ENCODE peak calls at places on chromosomes 16 and 17, in four cellular contexts. B is A549, V is left ventricle myocardium inferior, Q is heart left ventricle. A is an unnamed sample.

GRCh38 chr17:27808629-27809028 is 8.3 kb upstream of the NOS2 start:
- DNase-seq in B (no peak), V (no peak), Q (no peak), A (no peak)

GRCh38 chr17:27620721-27621120 is 10.3 kb upstream of the LGALS9 start:
- DNase-seq in B (no peak), V (no peak), Q (no peak), A (no peak)

GRCh38 chr17:45127583-45128300 is 4.6 kb downstream of the PLCD3 start:
- DNase-seq in B (no peak), V (peak; percentile 70), Q (peak; percentile 84), A (no peak)

GRCh38 chr17:79028496-79029326 is 4.7 kb downstream of the C1QTNF1 start:
- DNase-seq in B (no peak), V (no peak), Q (peak; percentile 49), A (no peak)

GRCh38 chr16:84024854-84025253 is 17.7 kb downstream of the SLC38A8 start:
- DNase-seq in B (no peak), V (no peak), Q (no peak), A (no peak)

GRCh38 chr16:4382795-4383357 is 11.2 kb downstream of the VASN start:
- DNase-seq in B (no peak), V (no peak), Q (peak; percentile 46), A (no peak)

GRCh38 chr16:49557070-49557446 is 183.5 kb downstream of the C16orf78 start:
- DNase-seq in B (no peak), V (no peak), Q (no peak), A (peak; percentile 19)

GRCh38 chr17:2372681-2373080 is 28.2 kb downstream of the MNT start:
- DNase-seq in B (no peak), V (no peak), Q (peak; percentile 60), A (no peak)

GRCh38 chr17:16036261-16036660 is 36.6 kb downstream of the TTC19 start:
- DNase-seq in B (no peak), V (no peak), Q (no peak), A (no peak)

GRCh38 chr16:76946879-76947278 is 244.1 kb upstream of the MON1B start:
- DNase-seq in B (peak; percentile 84), V (no peak), Q (no peak), A (no peak)

GRCh38 chr17:77506371-77506991 is 365.7 kb downstream of the SEC14L1 start:
- DNase-seq in B (no peak), V (no peak), Q (no peak), A (no peak)

GRCh38 chr17:68599873-68600122 is 1.4 kb downstream of the FAM20A start:
- DNase-seq in B (no peak), V (peak; percentile 19), Q (no peak), A (no peak)

GRCh38 chr16:9597967-9598730 is 506.7 kb downstream of the HAPSTR1 start:
- DNase-seq in B (no peak), V (no peak), Q (no peak), A (no peak)

GRCh38 chr16:21302454-21302853 is 24.4 kb upstream of the CRYM start:
- DNase-seq in B (no peak), V (no peak), Q (no peak), A (no peak)

GRCh38 chr17:68378202-68379149 is 78.8 kb downstream of the WIPI1 start:
- DNase-seq in B (peak; percentile 63), V (peak; percentile 95), Q (peak; percentile 93), A (peak; percentile 64)

GRCh38 chr17:80732268-80732667 is 187.6 kb downstream of the RPTOR start:
- DNase-seq in B (no peak), V (no peak), Q (no peak), A (no peak)

GRCh38 chr16:87707097-87707496 is 58.7 kb downstream of the KLHDC4 start:
- DNase-seq in B (no peak), V (no peak), Q (no peak), A (no peak)

GRCh38 chr17:2595736-2596135 is 2.3 kb downstream of the PAFAH1B1 start:
- DNase-seq in B (no peak), V (no peak), Q (no peak), A (no peak)

GRCh38 chr16:55256412-55257016 is 67.5 kb upstream of the IRX6 start:
- DNase-seq in B (no peak), V (no peak), Q (no peak), A (no peak)

GRCh38 chr16:19001788-19002187 is 18.1 kb downstream of the TMC7 start:
- DNase-seq in B (no peak), V (no peak), Q (no peak), A (no peak)

GRCh38 chr17:51085150-51085805 is 35.4 kb downstream of the SPAG9 start:
- DNase-seq in B (no peak), V (no peak), Q (no peak), A (no peak)

GRCh38 chr17:57004944-57005579 is 27.1 kb downstream of the SCPEP1 start:
- DNase-seq in B (peak; percentile 31), V (no peak), Q (no peak), A (peak; percentile 29)

GRCh38 chr17:55348749-55349354 is 72.8 kb downstream of the MMD start:
- DNase-seq in B (peak; percentile 40), V (no peak), Q (no peak), A (peak; percentile 59)

GRCh38 chr16:49855280-49855821 is 561 bp downstream of the ZNF423 start:
- DNase-seq in B (peak; percentile 31), V (peak; percentile 90), Q (peak; percentile 93), A (peak; percentile 86)

GRCh38 chr16:56944954-56945839 is 13.3 kb downstream of the HERPUD1 start:
- DNase-seq in B (no peak), V (no peak), Q (no peak), A (no peak)

GRCh38 chr16:56943761-56944375 is 11.9 kb downstream of the HERPUD1 start:
- DNase-seq in B (no peak), V (no peak), Q (no peak), A (no peak)

GRCh38 chr16:56946767-56947603 is 14.8 kb upstream of the CETP start:
- DNase-seq in B (no peak), V (no peak), Q (no peak), A (no peak)

GRCh38 chr16:56947604-56947995 is 14.2 kb upstream of the CETP start:
- DNase-seq in B (no peak), V (no peak), Q (no peak), A (no peak)

GRCh38 chr16:56945847-56946527 is 14.0 kb downstream of the HERPUD1 start:
- DNase-seq in B (no peak), V (no peak), Q (no peak), A (no peak)
- H3K4me3 ChIP-seq in B (no peak overlapping the region), V (no peak overlapping the region), Q (no peak overlapping the region), A (no peak overlapping the region)

GRCh38 chr16:73051216-73051615 is 3.3 kb upstream of the ZFHX3 start:
- DNase-seq in B (no peak), V (no peak), Q (no peak), A (no peak)
- H3K27ac ChIP-seq in B (peak overlapping the region; percentile 99), V (peak overlapping the region; percentile 97), Q (no peak overlapping the region), A (peak overlapping the region; percentile 99)

DNA sequence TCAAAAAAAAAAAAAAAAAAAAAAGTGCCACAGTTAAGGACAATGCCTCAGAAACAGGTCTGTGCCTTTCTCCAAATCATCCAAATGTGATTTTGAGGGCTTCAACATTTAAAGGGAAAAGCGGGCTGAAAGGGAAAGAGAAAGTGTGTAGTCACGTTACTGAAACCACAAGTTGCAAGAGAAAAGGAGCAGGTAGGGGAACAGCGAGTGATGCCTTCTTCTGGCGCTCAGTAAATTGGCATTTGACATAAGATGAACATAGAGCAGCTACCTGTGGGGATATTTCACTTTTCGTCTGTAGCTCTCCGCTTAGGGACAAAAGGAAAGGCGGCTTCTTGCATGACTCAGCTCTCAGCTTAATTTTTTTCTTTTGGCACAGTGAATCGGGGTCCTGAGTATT is 11.1 kb downstream of the CMTM2 start:
- DNase-seq in B (no peak), V (no peak), Q (no peak), A (no peak)
- H3K4me3 ChIP-seq in B (no peak overlapping the region), V (no peak overlapping the region), Q (peak overlapping the region; percentile 25), A (no peak overlapping the region)

DNA sequence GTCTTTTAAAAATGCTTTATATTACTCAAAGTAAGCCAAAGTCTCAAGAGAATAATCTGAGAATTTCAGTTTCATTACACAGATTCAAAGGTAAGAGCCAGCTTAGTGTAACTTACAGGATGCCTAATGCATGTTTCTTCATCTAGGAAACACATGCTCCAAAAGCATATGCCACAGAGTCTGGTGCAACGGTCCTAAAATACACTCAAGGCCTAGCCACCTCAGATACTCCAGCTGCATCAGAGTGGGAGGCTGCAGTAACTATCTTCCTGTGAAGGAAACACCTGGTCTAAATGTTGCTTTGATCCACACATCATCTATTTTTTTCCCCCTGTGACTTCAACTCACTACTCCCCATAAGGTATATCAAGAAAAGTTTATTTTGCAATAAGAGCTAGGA is 51.6 kb upstream of the CORO6 start:
- DNase-seq in B (no peak), V (no peak), Q (no peak), A (no peak)
- H3K27ac ChIP-seq in B (no peak overlapping the region), V (peak overlapping the region; percentile 81), Q (no peak overlapping the region), A (no peak overlapping the region)

DNA sequence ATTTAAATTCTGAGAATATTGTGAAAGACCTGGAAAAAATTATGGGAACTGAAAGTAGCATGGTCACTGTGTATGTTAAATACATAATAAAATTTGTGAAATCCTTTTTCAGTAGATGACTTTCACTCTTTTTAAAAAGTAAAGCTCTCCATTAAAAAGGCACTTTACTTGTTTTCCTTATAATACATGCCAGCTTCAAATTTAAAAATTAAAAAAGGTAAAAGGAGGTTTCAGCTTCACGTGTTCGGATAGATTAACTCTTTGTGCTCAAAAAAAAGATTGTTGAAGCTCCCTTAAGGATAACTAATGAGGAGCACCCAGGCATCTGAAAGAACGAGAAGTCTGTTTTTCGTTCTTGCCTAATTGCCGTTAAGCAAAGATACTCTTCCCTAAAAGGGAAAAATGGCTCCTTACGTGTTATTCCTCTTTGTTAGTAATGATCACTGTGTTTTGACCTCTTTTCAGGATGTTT is 87.8 kb downstream of the TUBD1 start:
- DNase-seq in B (no peak), V (no peak), Q (no peak), A (no peak)
- H3K4me3 ChIP-seq in B (peak overlapping the region; percentile 4), V (peak overlapping the region; percentile 8), Q (peak overlapping the region; percentile 32), A (no peak overlapping the region)

DNA sequence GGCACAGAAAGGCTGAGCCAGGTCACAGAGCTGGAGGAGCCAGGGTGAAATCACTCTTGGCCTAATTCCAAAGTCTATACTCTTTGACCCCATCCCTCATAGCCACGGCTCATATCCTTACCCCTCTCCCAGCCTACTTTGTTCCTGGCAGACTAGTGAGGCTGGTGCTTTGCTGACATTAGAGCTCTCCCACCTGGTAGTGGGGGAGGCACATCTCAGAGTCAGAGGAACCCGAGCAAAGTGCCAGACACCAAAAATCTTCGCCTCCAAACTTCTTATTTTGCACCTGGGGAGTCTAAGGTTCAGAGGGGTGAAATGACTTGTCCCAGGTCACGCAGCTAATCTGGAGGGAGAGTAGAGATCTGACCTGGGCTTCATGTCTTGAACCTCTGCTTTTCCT is 126.7 kb downstream of the SPACA3 start:
- DNase-seq in B (no peak), V (no peak), Q (no peak), A (no peak)
- H3K27ac ChIP-seq in B (peak overlapping the region; percentile 13), V (no peak overlapping the region), Q (no peak overlapping the region), A (no peak overlapping the region)

DNA sequence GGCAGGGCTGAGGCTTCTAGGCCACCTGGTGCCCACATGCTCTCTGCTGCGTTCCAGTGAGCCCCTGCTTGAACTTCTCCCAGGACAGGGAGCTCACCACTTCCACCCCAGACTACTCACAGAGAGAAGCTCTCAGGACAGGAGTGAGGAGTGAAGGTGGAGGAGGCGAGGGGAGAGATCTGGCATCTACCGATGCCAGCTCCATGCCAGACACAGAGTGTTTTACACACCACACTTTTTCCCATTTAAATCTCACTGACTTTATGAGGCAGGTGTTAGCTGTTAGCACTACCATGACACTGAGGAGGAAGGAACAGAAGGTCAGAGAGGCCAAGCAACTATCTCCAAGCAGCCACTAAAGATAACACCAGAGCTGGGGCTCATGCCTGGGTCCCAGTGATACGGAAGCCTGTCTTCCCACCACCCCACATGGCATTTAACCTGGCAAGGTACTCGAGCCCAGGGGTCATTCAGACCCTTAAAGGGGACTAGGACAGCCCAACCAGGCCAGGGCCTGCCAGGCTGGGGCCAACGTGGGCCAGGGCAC is 6.8 kb downstream of the FAM83G start:
- DNase-seq in B (no peak), V (no peak), Q (no peak), A (no peak)
- H3K4me3 ChIP-seq in B (no peak overlapping the region), V (no peak overlapping the region), Q (no peak overlapping the region), A (no peak overlapping the region)

GRCh38 chr17:61393904-61394629 is 5.6 kb upstream of the TBX2 start:
- DNase-seq in B (no peak), V (no peak), Q (peak; percentile 51), A (no peak)
- H3K27ac ChIP-seq in B (peak overlapping the region; percentile 56), V (peak overlapping the region; percentile 85), Q (peak overlapping the region; percentile 75), A (no peak overlapping the region)

A was measured in thyroid gland.